ENCODE peak calls at places on chromosomes 6 and 20, in nine cellular contexts. One of them, this sample, is unnamed.
A peak's percentile ranks its signal among the peaks of the same experiment; 100 is the strongest.

GRCh38 chr6:125114248-125114858 is 39.2 kb upstream of the TPD52L1 start:
- DNase-seq in AG08396: peak; percentile 23
- DNase-seq in activated naive CD4-positive, alpha-beta T cell treated with Interleukin-2 at 50 U/mL for 16 hours: peak; percentile 43
- DNase-seq in Calu3: peak; percentile 43
- DNase-seq in PC-3: peak; percentile 74
- DNase-seq in natural killer cell treated with Interleukin-12 subunit alpha and Interleukin-12 subunit beta and Interleukin-15 and Interleukin-18, amount 100 ng/mL, for 72 hours: peak; percentile 66
- DNase-seq in memory B cell: no peak
- DNase-seq in HTR-8/SVneo: peak; percentile 25
- DNase-seq in progenitor cell of endocrine pancreas: no peak
- DNase-seq in this sample: peak; percentile 31

GRCh38 chr6:110415297-110415916 is at the start of gene DDO:
- DNase-seq in AG08396: peak; percentile 91
- DNase-seq in activated naive CD4-positive, alpha-beta T cell treated with Interleukin-2 at 50 U/mL for 16 hours: no peak
- DNase-seq in Calu3: peak; percentile 19
- DNase-seq in PC-3: peak; percentile 2
- DNase-seq in natural killer cell treated with Interleukin-12 subunit alpha and Interleukin-12 subunit beta and Interleukin-15 and Interleukin-18, amount 100 ng/mL, for 72 hours: no peak
- DNase-seq in memory B cell: no peak
- DNase-seq in HTR-8/SVneo: peak; percentile 80
- DNase-seq in progenitor cell of endocrine pancreas: no peak
- DNase-seq in this sample: peak; percentile 28

GRCh38 chr6:34894693-34895092 is 5.6 kb downstream of the ANKS1A start:
- DNase-seq in AG08396: no peak
- DNase-seq in activated naive CD4-positive, alpha-beta T cell treated with Interleukin-2 at 50 U/mL for 16 hours: no peak
- DNase-seq in Calu3: no peak
- DNase-seq in PC-3: no peak
- DNase-seq in natural killer cell treated with Interleukin-12 subunit alpha and Interleukin-12 subunit beta and Interleukin-15 and Interleukin-18, amount 100 ng/mL, for 72 hours: no peak
- DNase-seq in memory B cell: no peak
- DNase-seq in HTR-8/SVneo: no peak
- DNase-seq in progenitor cell of endocrine pancreas: no peak
- DNase-seq in this sample: no peak

GRCh38 chr20:58553841-58554240 is 38.6 kb upstream of the APCDD1L start:
- DNase-seq in AG08396: peak; percentile 32
- DNase-seq in activated naive CD4-positive, alpha-beta T cell treated with Interleukin-2 at 50 U/mL for 16 hours: no peak
- DNase-seq in Calu3: no peak
- DNase-seq in PC-3: no peak
- DNase-seq in natural killer cell treated with Interleukin-12 subunit alpha and Interleukin-12 subunit beta and Interleukin-15 and Interleukin-18, amount 100 ng/mL, for 72 hours: peak; percentile 13
- DNase-seq in memory B cell: no peak
- DNase-seq in HTR-8/SVneo: no peak
- DNase-seq in progenitor cell of endocrine pancreas: no peak
- DNase-seq in this sample: no peak

GRCh38 chr20:3431109-3431508 is 23.6 kb upstream of the DNAAF9 start:
- DNase-seq in AG08396: peak; percentile 38
- DNase-seq in activated naive CD4-positive, alpha-beta T cell treated with Interleukin-2 at 50 U/mL for 16 hours: no peak
- DNase-seq in Calu3: no peak
- DNase-seq in PC-3: no peak
- DNase-seq in natural killer cell treated with Interleukin-12 subunit alpha and Interleukin-12 subunit beta and Interleukin-15 and Interleukin-18, amount 100 ng/mL, for 72 hours: no peak
- DNase-seq in memory B cell: no peak
- DNase-seq in HTR-8/SVneo: no peak
- DNase-seq in progenitor cell of endocrine pancreas: no peak
- DNase-seq in this sample: no peak

GRCh38 chr20:1920826-1921225 is 25.6 kb downstream of the SIRPA start:
- DNase-seq in AG08396: no peak
- DNase-seq in activated naive CD4-positive, alpha-beta T cell treated with Interleukin-2 at 50 U/mL for 16 hours: no peak
- DNase-seq in Calu3: peak; percentile 3
- DNase-seq in PC-3: no peak
- DNase-seq in natural killer cell treated with Interleukin-12 subunit alpha and Interleukin-12 subunit beta and Interleukin-15 and Interleukin-18, amount 100 ng/mL, for 72 hours: no peak
- DNase-seq in memory B cell: no peak
- DNase-seq in HTR-8/SVneo: no peak
- DNase-seq in progenitor cell of endocrine pancreas: no peak
- DNase-seq in this sample: no peak

GRCh38 chr20:32674362-32674789 is 635 bp upstream of the C20orf203 start:
- DNase-seq in AG08396: peak; percentile 71
- DNase-seq in activated naive CD4-positive, alpha-beta T cell treated with Interleukin-2 at 50 U/mL for 16 hours: peak; percentile 72
- DNase-seq in Calu3: peak; percentile 83
- DNase-seq in PC-3: peak; percentile 82
- DNase-seq in natural killer cell treated with Interleukin-12 subunit alpha and Interleukin-12 subunit beta and Interleukin-15 and Interleukin-18, amount 100 ng/mL, for 72 hours: peak; percentile 49
- DNase-seq in memory B cell: peak; percentile 30
- DNase-seq in HTR-8/SVneo: peak; percentile 78
- DNase-seq in progenitor cell of endocrine pancreas: no peak
- DNase-seq in this sample: no peak

GRCh38 chr6:20633566-20634340 is 99.5 kb downstream of the CDKAL1 start:
- DNase-seq in AG08396: no peak
- DNase-seq in activated naive CD4-positive, alpha-beta T cell treated with Interleukin-2 at 50 U/mL for 16 hours: no peak
- DNase-seq in Calu3: no peak
- DNase-seq in PC-3: no peak
- DNase-seq in natural killer cell treated with Interleukin-12 subunit alpha and Interleukin-12 subunit beta and Interleukin-15 and Interleukin-18, amount 100 ng/mL, for 72 hours: no peak
- DNase-seq in memory B cell: no peak
- DNase-seq in HTR-8/SVneo: no peak
- DNase-seq in progenitor cell of endocrine pancreas: no peak
- DNase-seq in this sample: no peak

GRCh38 chr6:134883314-134883713 is 66.6 kb downstream of the ALDH8A1 start:
- DNase-seq in AG08396: no peak
- DNase-seq in activated naive CD4-positive, alpha-beta T cell treated with Interleukin-2 at 50 U/mL for 16 hours: no peak
- DNase-seq in Calu3: no peak
- DNase-seq in PC-3: no peak
- DNase-seq in natural killer cell treated with Interleukin-12 subunit alpha and Interleukin-12 subunit beta and Interleukin-15 and Interleukin-18, amount 100 ng/mL, for 72 hours: no peak
- DNase-seq in memory B cell: no peak
- DNase-seq in HTR-8/SVneo: no peak
- DNase-seq in progenitor cell of endocrine pancreas: no peak
- DNase-seq in this sample: no peak

GRCh38 chr6:152566040-152566875 is 70.9 kb downstream of the SYNE1 start:
- DNase-seq in AG08396: no peak
- DNase-seq in activated naive CD4-positive, alpha-beta T cell treated with Interleukin-2 at 50 U/mL for 16 hours: no peak
- DNase-seq in Calu3: no peak
- DNase-seq in PC-3: no peak
- DNase-seq in natural killer cell treated with Interleukin-12 subunit alpha and Interleukin-12 subunit beta and Interleukin-15 and Interleukin-18, amount 100 ng/mL, for 72 hours: no peak
- DNase-seq in memory B cell: no peak
- DNase-seq in HTR-8/SVneo: no peak
- DNase-seq in progenitor cell of endocrine pancreas: no peak
- DNase-seq in this sample: no peak

GRCh38 chr6:19879663-19880062 is 42.5 kb downstream of the ID4 start:
- DNase-seq in AG08396: no peak
- DNase-seq in activated naive CD4-positive, alpha-beta T cell treated with Interleukin-2 at 50 U/mL for 16 hours: no peak
- DNase-seq in Calu3: no peak
- DNase-seq in PC-3: peak; percentile 37
- DNase-seq in natural killer cell treated with Interleukin-12 subunit alpha and Interleukin-12 subunit beta and Interleukin-15 and Interleukin-18, amount 100 ng/mL, for 72 hours: no peak
- DNase-seq in memory B cell: no peak
- DNase-seq in HTR-8/SVneo: no peak
- DNase-seq in progenitor cell of endocrine pancreas: no peak
- DNase-seq in this sample: no peak

GRCh38 chr20:2103454-2104153 is 2.0 kb downstream of the STK35 start:
- DNase-seq in AG08396: no peak
- DNase-seq in activated naive CD4-positive, alpha-beta T cell treated with Interleukin-2 at 50 U/mL for 16 hours: no peak
- DNase-seq in Calu3: no peak
- DNase-seq in PC-3: no peak
- DNase-seq in natural killer cell treated with Interleukin-12 subunit alpha and Interleukin-12 subunit beta and Interleukin-15 and Interleukin-18, amount 100 ng/mL, for 72 hours: no peak
- DNase-seq in memory B cell: no peak
- DNase-seq in HTR-8/SVneo: no peak
- DNase-seq in progenitor cell of endocrine pancreas: no peak
- DNase-seq in this sample: peak; percentile 12

GRCh38 chr6:140203611-140204553 is 829.4 kb upstream of the CITED2 start:
- DNase-seq in AG08396: peak; percentile 13
- DNase-seq in activated naive CD4-positive, alpha-beta T cell treated with Interleukin-2 at 50 U/mL for 16 hours: no peak
- DNase-seq in Calu3: no peak
- DNase-seq in PC-3: peak; percentile 41
- DNase-seq in natural killer cell treated with Interleukin-12 subunit alpha and Interleukin-12 subunit beta and Interleukin-15 and Interleukin-18, amount 100 ng/mL, for 72 hours: no peak
- DNase-seq in memory B cell: no peak
- DNase-seq in HTR-8/SVneo: no peak
- DNase-seq in progenitor cell of endocrine pancreas: no peak
- DNase-seq in this sample: no peak

GRCh38 chr6:167733740-167734661 is 92.7 kb upstream of the AFDN start:
- DNase-seq in AG08396: no peak
- DNase-seq in activated naive CD4-positive, alpha-beta T cell treated with Interleukin-2 at 50 U/mL for 16 hours: no peak
- DNase-seq in Calu3: no peak
- DNase-seq in PC-3: no peak
- DNase-seq in natural killer cell treated with Interleukin-12 subunit alpha and Interleukin-12 subunit beta and Interleukin-15 and Interleukin-18, amount 100 ng/mL, for 72 hours: no peak
- DNase-seq in memory B cell: no peak
- DNase-seq in HTR-8/SVneo: no peak
- DNase-seq in progenitor cell of endocrine pancreas: no peak
- DNase-seq in this sample: no peak

GRCh38 chr20:62696431-62696957 is 12.1 kb upstream of the NTSR1 start:
- DNase-seq in AG08396: no peak
- DNase-seq in activated naive CD4-positive, alpha-beta T cell treated with Interleukin-2 at 50 U/mL for 16 hours: no peak
- DNase-seq in Calu3: no peak
- DNase-seq in PC-3: no peak
- DNase-seq in natural killer cell treated with Interleukin-12 subunit alpha and Interleukin-12 subunit beta and Interleukin-15 and Interleukin-18, amount 100 ng/mL, for 72 hours: no peak
- DNase-seq in memory B cell: no peak
- DNase-seq in HTR-8/SVneo: no peak
- DNase-seq in progenitor cell of endocrine pancreas: no peak
- DNase-seq in this sample: no peak

GRCh38 chr6:12578751-12579150 is 137.8 kb upstream of the PHACTR1 start:
- DNase-seq in AG08396: peak; percentile 24
- DNase-seq in activated naive CD4-positive, alpha-beta T cell treated with Interleukin-2 at 50 U/mL for 16 hours: no peak
- DNase-seq in Calu3: no peak
- DNase-seq in PC-3: peak; percentile 73
- DNase-seq in natural killer cell treated with Interleukin-12 subunit alpha and Interleukin-12 subunit beta and Interleukin-15 and Interleukin-18, amount 100 ng/mL, for 72 hours: no peak
- DNase-seq in memory B cell: no peak
- DNase-seq in HTR-8/SVneo: no peak
- DNase-seq in progenitor cell of endocrine pancreas: no peak
- DNase-seq in this sample: no peak

GRCh38 chr6:138237463-138237862 is 19.2 kb upstream of the PBOV1 start:
- DNase-seq in AG08396: no peak
- DNase-seq in activated naive CD4-positive, alpha-beta T cell treated with Interleukin-2 at 50 U/mL for 16 hours: no peak
- DNase-seq in Calu3: no peak
- DNase-seq in PC-3: no peak
- DNase-seq in natural killer cell treated with Interleukin-12 subunit alpha and Interleukin-12 subunit beta and Interleukin-15 and Interleukin-18, amount 100 ng/mL, for 72 hours: no peak
- DNase-seq in memory B cell: no peak
- DNase-seq in HTR-8/SVneo: no peak
- DNase-seq in progenitor cell of endocrine pancreas: no peak
- DNase-seq in this sample: no peak

GRCh38 chr20:37990571-37991151 is 42.6 kb downstream of the TTI1 start:
- DNase-seq in AG08396: peak; percentile 58
- DNase-seq in activated naive CD4-positive, alpha-beta T cell treated with Interleukin-2 at 50 U/mL for 16 hours: peak; percentile 70
- DNase-seq in Calu3: peak; percentile 76
- DNase-seq in PC-3: peak; percentile 98
- DNase-seq in natural killer cell treated with Interleukin-12 subunit alpha and Interleukin-12 subunit beta and Interleukin-15 and Interleukin-18, amount 100 ng/mL, for 72 hours: peak; percentile 79
- DNase-seq in memory B cell: peak; percentile 53
- DNase-seq in HTR-8/SVneo: no peak
- DNase-seq in progenitor cell of endocrine pancreas: no peak
- DNase-seq in this sample: peak; percentile 71

GRCh38 chr20:62752671-62753501 is 43.4 kb upstream of the MRGBP start:
- DNase-seq in AG08396: peak; percentile 57
- DNase-seq in activated naive CD4-positive, alpha-beta T cell treated with Interleukin-2 at 50 U/mL for 16 hours: no peak
- DNase-seq in Calu3: no peak
- DNase-seq in PC-3: no peak
- DNase-seq in natural killer cell treated with Interleukin-12 subunit alpha and Interleukin-12 subunit beta and Interleukin-15 and Interleukin-18, amount 100 ng/mL, for 72 hours: no peak
- DNase-seq in memory B cell: no peak
- DNase-seq in HTR-8/SVneo: no peak
- DNase-seq in progenitor cell of endocrine pancreas: no peak
- DNase-seq in this sample: no peak

GRCh38 chr6:156508923-156509322 is 268.3 kb upstream of the ARID1B start:
- DNase-seq in AG08396: no peak
- DNase-seq in activated naive CD4-positive, alpha-beta T cell treated with Interleukin-2 at 50 U/mL for 16 hours: no peak
- DNase-seq in Calu3: no peak
- DNase-seq in PC-3: peak; percentile 46
- DNase-seq in natural killer cell treated with Interleukin-12 subunit alpha and Interleukin-12 subunit beta and Interleukin-15 and Interleukin-18, amount 100 ng/mL, for 72 hours: no peak
- DNase-seq in memory B cell: no peak
- DNase-seq in HTR-8/SVneo: no peak
- DNase-seq in progenitor cell of endocrine pancreas: no peak
- DNase-seq in this sample: no peak

GRCh38 chr6:135606392-135606791 is 108.9 kb upstream of the AHI1 start:
- DNase-seq in AG08396: no peak
- DNase-seq in activated naive CD4-positive, alpha-beta T cell treated with Interleukin-2 at 50 U/mL for 16 hours: no peak
- DNase-seq in Calu3: no peak
- DNase-seq in PC-3: no peak
- DNase-seq in natural killer cell treated with Interleukin-12 subunit alpha and Interleukin-12 subunit beta and Interleukin-15 and Interleukin-18, amount 100 ng/mL, for 72 hours: no peak
- DNase-seq in memory B cell: no peak
- DNase-seq in HTR-8/SVneo: no peak
- DNase-seq in progenitor cell of endocrine pancreas: no peak
- DNase-seq in this sample: no peak

GRCh38 chr6:131036616-131037015 is 26.4 kb downstream of the EPB41L2 start:
- DNase-seq in AG08396: no peak
- DNase-seq in activated naive CD4-positive, alpha-beta T cell treated with Interleukin-2 at 50 U/mL for 16 hours: no peak
- DNase-seq in Calu3: no peak
- DNase-seq in PC-3: no peak
- DNase-seq in natural killer cell treated with Interleukin-12 subunit alpha and Interleukin-12 subunit beta and Interleukin-15 and Interleukin-18, amount 100 ng/mL, for 72 hours: no peak
- DNase-seq in memory B cell: no peak
- DNase-seq in HTR-8/SVneo: no peak
- DNase-seq in progenitor cell of endocrine pancreas: no peak
- DNase-seq in this sample: no peak

GRCh38 chr20:40692240-40693011 is 3.4 kb upstream of the MAFB start:
- DNase-seq in AG08396: no peak
- DNase-seq in activated naive CD4-positive, alpha-beta T cell treated with Interleukin-2 at 50 U/mL for 16 hours: no peak
- DNase-seq in Calu3: no peak
- DNase-seq in PC-3: no peak
- DNase-seq in natural killer cell treated with Interleukin-12 subunit alpha and Interleukin-12 subunit beta and Interleukin-15 and Interleukin-18, amount 100 ng/mL, for 72 hours: no peak
- DNase-seq in memory B cell: no peak
- DNase-seq in HTR-8/SVneo: no peak
- DNase-seq in progenitor cell of endocrine pancreas: no peak
- DNase-seq in this sample: no peak

GRCh38 chr6:72032056-72032455 is 145.7 kb downstream of the RIMS1 start:
- DNase-seq in AG08396: peak; percentile 3
- DNase-seq in activated naive CD4-positive, alpha-beta T cell treated with Interleukin-2 at 50 U/mL for 16 hours: no peak
- DNase-seq in Calu3: peak; percentile 9
- DNase-seq in PC-3: peak; percentile 3
- DNase-seq in natural killer cell treated with Interleukin-12 subunit alpha and Interleukin-12 subunit beta and Interleukin-15 and Interleukin-18, amount 100 ng/mL, for 72 hours: no peak
- DNase-seq in memory B cell: no peak
- DNase-seq in HTR-8/SVneo: no peak
- DNase-seq in progenitor cell of endocrine pancreas: no peak
- DNase-seq in this sample: no peak

GRCh38 chr20:44409132-44409600 is 53.7 kb downstream of the HNF4A start:
- DNase-seq in AG08396: peak; percentile 68
- DNase-seq in activated naive CD4-positive, alpha-beta T cell treated with Interleukin-2 at 50 U/mL for 16 hours: no peak
- DNase-seq in Calu3: no peak
- DNase-seq in PC-3: peak; percentile 66
- DNase-seq in natural killer cell treated with Interleukin-12 subunit alpha and Interleukin-12 subunit beta and Interleukin-15 and Interleukin-18, amount 100 ng/mL, for 72 hours: no peak
- DNase-seq in memory B cell: no peak
- DNase-seq in HTR-8/SVneo: no peak
- DNase-seq in progenitor cell of endocrine pancreas: no peak
- DNase-seq in this sample: no peak

GRCh38 chr6:150894935-150895686 is 29.6 kb downstream of the MTHFD1L start:
- DNase-seq in AG08396: peak; percentile 6
- DNase-seq in activated naive CD4-positive, alpha-beta T cell treated with Interleukin-2 at 50 U/mL for 16 hours: peak; percentile 35
- DNase-seq in Calu3: peak; percentile 41
- DNase-seq in PC-3: peak; percentile 29
- DNase-seq in natural killer cell treated with Interleukin-12 subunit alpha and Interleukin-12 subunit beta and Interleukin-15 and Interleukin-18, amount 100 ng/mL, for 72 hours: no peak
- DNase-seq in memory B cell: no peak
- DNase-seq in HTR-8/SVneo: no peak
- DNase-seq in progenitor cell of endocrine pancreas: no peak
- DNase-seq in this sample: peak; percentile 46

GRCh38 chr6:132491303-132491702 is 21.6 kb downstream of the STX7 start:
- DNase-seq in AG08396: peak; percentile 21
- DNase-seq in activated naive CD4-positive, alpha-beta T cell treated with Interleukin-2 at 50 U/mL for 16 hours: peak; percentile 11
- DNase-seq in Calu3: no peak
- DNase-seq in PC-3: no peak
- DNase-seq in natural killer cell treated with Interleukin-12 subunit alpha and Interleukin-12 subunit beta and Interleukin-15 and Interleukin-18, amount 100 ng/mL, for 72 hours: no peak
- DNase-seq in memory B cell: no peak
- DNase-seq in HTR-8/SVneo: no peak
- DNase-seq in progenitor cell of endocrine pancreas: no peak
- DNase-seq in this sample: no peak

This sample was measured in SK-N-DZ.